ENCODE peak calls at places on chromosomes 13 and 19, in ten cellular contexts. K is CD8-positive, alpha-beta T cell; P is cardiac muscle cell; O is SK-N-SH; V is AG04450; R is A673; E is AG09309; D is lung; S is left ventricle myocardium inferior; U is tibial artery. M is an unnamed sample.
A peak's percentile ranks its signal among the peaks of the same experiment; 100 is the strongest.

GRCh38 chr19:5997371-5997770 is 19.4 kb upstream of the RANBP3 start:
- DNase-seq in K (no peak), P (no peak), O (no peak), V (no peak), R (no peak), E (no peak), D (no peak), S (no peak), U (no peak), M (no peak)

GRCh38 chr13:112725346-112726017 is 35.6 kb downstream of the ATP11A start:
- DNase-seq in K (no peak), P (no peak), O (no peak), V (no peak), R (no peak), E (no peak), D (no peak), S (no peak), U (peak; percentile 8), M (no peak)

GRCh38 chr13:21668665-21669599 is 1.9 kb upstream of the FGF9 start:
- DNase-seq in K (no peak), P (peak; percentile 57), O (peak; percentile 27), V (no peak), R (no peak), E (no peak), D (no peak), S (no peak), U (peak; percentile 38), M (no peak)

GRCh38 chr19:44908836-44909201 is 3.2 kb downstream of the APOE start:
- DNase-seq in K (no peak), P (no peak), O (peak; percentile 21), V (no peak), R (no peak), E (no peak), D (no peak), S (no peak), U (no peak), M (no peak)

GRCh38 chr19:33227870-33228599 is 2.4 kb upstream of the SLC7A10 start:
- DNase-seq in K (no peak), P (no peak), O (no peak), V (no peak), R (no peak), E (no peak), D (no peak), S (no peak), U (no peak), M (no peak)

GRCh38 chr13:37868691-37869505 is 674 bp downstream of the TRPC4 start:
- DNase-seq in K (no peak), P (peak; percentile 8), O (no peak), V (no peak), R (peak; percentile 72), E (no peak), D (no peak), S (no peak), U (no peak), M (no peak)

GRCh38 chr13:30107536-30108136 is 199.7 kb downstream of the KATNAL1 start:
- DNase-seq in K (no peak), P (no peak), O (no peak), V (no peak), R (no peak), E (no peak), D (no peak), S (no peak), U (no peak), M (no peak)

GRCh38 chr19:18392936-18393335 is 4.5 kb downstream of the LRRC25 start:
- DNase-seq in K (no peak), P (no peak), O (no peak), V (no peak), R (no peak), E (no peak), D (no peak), S (no peak), U (no peak), M (no peak)

GRCh38 chr19:3601021-3601420 is 5.7 kb downstream of the TBXA2R start:
- DNase-seq in K (no peak), P (no peak), O (no peak), V (no peak), R (no peak), E (no peak), D (no peak), S (no peak), U (no peak), M (no peak)

GRCh38 chr19:47729799-47730520 is 15.4 kb upstream of the NOP53 start:
- DNase-seq in K (no peak), P (peak; percentile 75), O (peak; percentile 91), V (no peak), R (peak; percentile 45), E (no peak), D (peak; percentile 91), S (peak; percentile 74), U (peak; percentile 69), M (no peak)

GRCh38 chr13:68190826-68191225 is 960.7 kb upstream of the PCDH9 start:
- DNase-seq in K (no peak), P (no peak), O (no peak), V (no peak), R (no peak), E (no peak), D (no peak), S (no peak), U (no peak), M (no peak)

GRCh38 chr13:81762449-81762848 is 1421.5 kb upstream of the SPRY2 start:
- DNase-seq in K (no peak), P (no peak), O (no peak), V (no peak), R (no peak), E (no peak), D (no peak), S (no peak), U (no peak), M (no peak)

GRCh38 chr13:40749327-40749726 is 21.7 kb downstream of the MRPS31 start:
- DNase-seq in K (no peak), P (no peak), O (no peak), V (no peak), R (no peak), E (no peak), D (no peak), S (no peak), U (no peak), M (no peak)

DNA sequence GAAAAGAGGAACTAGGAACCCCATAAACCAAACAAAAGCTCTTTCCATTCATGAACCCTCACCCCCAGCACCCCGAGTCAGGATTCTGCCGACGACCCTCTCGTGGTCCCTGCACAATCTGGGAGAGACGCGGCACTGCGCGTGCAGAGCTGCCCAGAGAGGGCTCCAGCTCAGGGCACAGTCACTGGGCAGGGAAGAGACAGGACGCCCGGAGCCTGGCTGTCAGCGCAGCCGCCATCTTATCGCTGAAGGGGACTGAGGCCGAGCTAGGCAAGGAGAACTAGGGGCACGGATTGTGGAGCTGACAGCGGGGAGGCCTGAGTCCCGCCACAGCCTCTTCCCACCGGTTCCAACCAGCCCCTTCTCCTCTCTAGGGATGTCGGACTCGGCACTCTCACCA is 349 bp downstream of the ZNF98 start:
- DNase-seq in K (no peak), P (no peak), O (no peak), V (no peak), R (no peak), E (no peak), D (no peak), S (no peak), U (no peak), M (no peak)
- H3K4me3 ChIP-seq in K (no peak overlapping the region), P (no peak overlapping the region), O (no peak overlapping the region), V (no peak overlapping the region), R (no peak overlapping the region), E (no peak overlapping the region), D (peak overlapping the region; percentile 33), S (peak overlapping the region; percentile 49), U (peak overlapping the region; percentile 22), M (no peak overlapping the region)

GRCh38 chr13:27981006-27981708 is 7.3 kb downstream of the URAD start:
- DNase-seq in K (no peak), P (no peak), O (no peak), V (no peak), R (no peak), E (no peak), D (no peak), S (no peak), U (no peak), M (no peak)
- TF ChIP-seq CTCF in K (no peak), P (no peak), O (no peak), V (no peak), R (no peak), E (no peak), D (no peak), S (no peak), U (no peak), M (no peak)

GRCh38 chr19:57788114-57788692 is 18.7 kb downstream of the ZNF586 start:
- DNase-seq in K (no peak), P (no peak), O (no peak), V (no peak), R (no peak), E (no peak), D (no peak), S (no peak), U (no peak), M (no peak)
- H3K4me3 ChIP-seq in K (no peak overlapping the region), P (no peak overlapping the region), O (no peak overlapping the region), V (no peak overlapping the region), R (no peak overlapping the region), E (no peak overlapping the region), D (no peak overlapping the region), S (no peak overlapping the region), U (no peak overlapping the region), M (no peak overlapping the region)

GRCh38 chr13:75417006-75417384 is 65.0 kb downstream of the TBC1D4 start:
- DNase-seq in K (no peak), P (no peak), O (no peak), V (no peak), R (no peak), E (no peak), D (no peak), S (no peak), U (no peak), M (no peak)

GRCh38 chr13:75417647-75418046 is 64.3 kb downstream of the TBC1D4 start:
- DNase-seq in K (no peak), P (no peak), O (no peak), V (no peak), R (no peak), E (no peak), D (no peak), S (no peak), U (no peak), M (no peak)

GRCh38 chr13:75418186-75418843 is 63.7 kb downstream of the TBC1D4 start:
- DNase-seq in K (no peak), P (no peak), O (no peak), V (no peak), R (no peak), E (no peak), D (no peak), S (no peak), U (no peak), M (no peak)

GRCh38 chr13:75415720-75416119 is 66.2 kb downstream of the TBC1D4 start:
- DNase-seq in K (no peak), P (no peak), O (no peak), V (peak; percentile 26), R (peak; percentile 12), E (peak; percentile 83), D (no peak), S (no peak), U (no peak), M (peak; percentile 62)

DNA sequence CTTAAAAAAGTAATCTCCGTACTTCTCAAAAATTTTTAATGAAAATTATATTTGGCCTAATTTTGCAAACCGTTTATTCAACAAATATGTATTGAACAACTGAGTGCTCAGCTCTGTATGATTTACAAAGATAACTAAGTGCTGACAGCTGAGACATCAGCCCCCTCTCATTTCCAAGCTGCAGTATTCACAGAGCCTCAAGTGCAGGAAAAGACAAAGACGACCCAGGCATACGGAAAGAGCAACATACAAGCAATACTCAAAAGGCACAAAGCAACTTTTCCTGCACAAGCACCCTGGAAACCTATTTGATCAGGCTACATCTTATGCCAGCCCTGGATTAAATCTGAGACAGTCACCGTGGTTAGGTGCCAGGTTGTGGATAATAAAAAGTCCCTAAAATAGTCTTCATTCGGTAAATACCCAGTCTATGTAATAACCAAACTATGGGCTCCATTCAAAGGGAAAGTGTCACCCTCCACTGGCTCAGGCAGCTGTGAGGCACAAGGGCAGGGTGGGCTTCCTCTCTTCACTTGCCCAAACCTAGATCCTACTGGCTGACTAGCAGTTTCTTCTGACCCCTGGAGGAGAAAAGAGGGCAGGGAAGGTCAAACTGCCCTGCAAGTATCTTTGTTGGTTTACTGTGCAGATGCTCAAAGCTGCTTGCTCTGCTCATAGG is 65.5 kb downstream of the TBC1D4 start:
- DNase-seq in K (no peak), P (peak; percentile 30), O (no peak), V (no peak), R (no peak), E (no peak), D (no peak), S (no peak), U (no peak), M (no peak)
- TF ChIP-seq CTCF in K (no peak), P (no peak), O (no peak), V (no peak), R (no peak), E (no peak), D (no peak), S (no peak), U (no peak), M (no peak)